ENCODE peak calls at places on chromosomes 16 and 17, in eight cellular contexts. Z is small intestine; P is neural progenitor cell; J is PC-9; K is sigmoid colon; F is CD8-positive, alpha-beta T cell; M is transverse colon; H is heart left ventricle. V is an unnamed sample.
A peak's percentile ranks its signal among the peaks of the same experiment; 100 is the strongest.

GRCh38 chr16:89031715-89032659 is 55.0 kb upstream of the CBFA2T3 start:
- DNase-seq in H (no peak), F (peak; percentile 48), P (no peak), Z (peak; percentile 18), K (no peak), M (peak; percentile 56), J (no peak), V (no peak)

GRCh38 chr17:57090560-57091185 is 5.6 kb downstream of the AKAP1 start:
- DNase-seq in M (no peak), K (no peak), Z (no peak), H (no peak), J (no peak), F (no peak), P (no peak), V (peak; percentile 55)

GRCh38 chr17:75010683-75011406 is 1.6 kb upstream of the MRPL58 start:
- DNase-seq in F (no peak), P (no peak), K (peak; percentile 90), H (peak; percentile 85), M (peak; percentile 56), Z (peak; percentile 56), J (peak; percentile 42), V (peak; percentile 38)

GRCh38 chr17:31857920-31858646 is 961 bp downstream of the COPRS start:
- DNase-seq in K (no peak), F (no peak), H (no peak), M (no peak), Z (peak; percentile 23), P (no peak), J (no peak), V (peak; percentile 3)

GRCh38 chr17:77323413-77324171 is 182.8 kb downstream of the SEC14L1 start:
- DNase-seq in P (no peak), M (peak; percentile 33), J (peak; percentile 46), F (no peak), Z (no peak), H (peak; percentile 56), K (peak; percentile 82), V (peak; percentile 91)

GRCh38 chr17:5500804-5501391 is 14.5 kb downstream of the MIS12 start:
- DNase-seq in J (peak; percentile 63), P (peak; percentile 100), M (peak; percentile 63), Z (peak; percentile 33), F (peak; percentile 63), K (peak; percentile 91), H (peak; percentile 80), V (peak; percentile 90)

GRCh38 chr16:6153901-6154300 is 1056.3 kb upstream of the EEF2KMT start:
- DNase-seq in K (no peak), J (no peak), P (no peak), F (no peak), H (no peak), Z (no peak), M (no peak), V (no peak)

GRCh38 chr17:17628388-17629008 is 37.0 kb upstream of the PEMT start:
- DNase-seq in P (no peak), J (peak; percentile 42), Z (peak; percentile 73), F (peak; percentile 22), K (no peak), H (no peak), M (peak; percentile 54), V (no peak)

GRCh38 chr17:50904522-50905459 is 38.6 kb upstream of the TOB1 start:
- DNase-seq in P (peak; percentile 50), M (peak; percentile 48), J (peak; percentile 83), F (no peak), Z (peak; percentile 81), K (peak; percentile 91), H (peak; percentile 50), V (peak; percentile 57)

GRCh38 chr16:8847623-8848022 is 21.2 kb downstream of the CARHSP1 start:
- DNase-seq in M (no peak), F (no peak), K (no peak), J (no peak), Z (no peak), H (peak; percentile 19), P (no peak), V (no peak)

GRCh38 chr16:11129378-11129781 is 126.6 kb downstream of the SOCS1 start:
- DNase-seq in J (no peak), Z (no peak), H (no peak), F (no peak), M (no peak), K (peak; percentile 65), P (no peak), V (no peak)

GRCh38 chr16:4329354-4329775 is 13.5 kb downstream of the GLIS2 start:
- DNase-seq in M (no peak), F (no peak), H (no peak), P (no peak), Z (no peak), K (no peak), J (no peak), V (no peak)

GRCh38 chr16:57744646-57744903 is 9.0 kb downstream of the KATNB1 start:
- DNase-seq in M (no peak), K (no peak), F (no peak), Z (no peak), H (no peak), P (no peak), J (no peak), V (no peak)

GRCh38 chr17:82148997-82149396 is 51.0 kb upstream of the FASN start:
- DNase-seq in K (no peak), H (no peak), Z (no peak), M (no peak), P (no peak), J (no peak), F (no peak), V (no peak)

GRCh38 chr17:67800495-67800928 is 24.8 kb upstream of the BPTF start:
- DNase-seq in K (peak; percentile 82), H (peak; percentile 76), J (peak; percentile 63), F (peak; percentile 31), P (peak; percentile 83), Z (peak; percentile 80), M (peak; percentile 85), V (peak; percentile 88)

GRCh38 chr17:3687949-3688614 is 7.9 kb downstream of the P2RX5 start:
- DNase-seq in K (no peak), H (no peak), Z (no peak), P (peak; percentile 47), J (no peak), M (no peak), F (no peak), V (peak; percentile 8)

GRCh38 chr17:66533572-66533971 is 231.2 kb downstream of the PRKCA start:
- DNase-seq in J (no peak), H (no peak), F (no peak), K (peak; percentile 73), M (no peak), Z (no peak), P (peak; percentile 84), V (peak; percentile 81)

GRCh38 chr16:78437352-78437968 is 338.0 kb downstream of the WWOX start:
- DNase-seq in P (peak; percentile 69), K (no peak), J (peak; percentile 5), Z (peak; percentile 46), F (peak; percentile 6), H (no peak), M (peak; percentile 15), V (peak; percentile 27)

GRCh38 chr17:37744961-37745800 is at the start of gene HNF1B:
- DNase-seq in P (peak; percentile 56), K (no peak), H (no peak), M (peak; percentile 73), Z (peak; percentile 87), J (no peak), F (no peak), V (no peak)

GRCh38 chr17:45149669-45150603 is 1.7 kb downstream of the HEXIM1 start:
- DNase-seq in K (peak; percentile 90), F (no peak), M (peak; percentile 76), H (peak; percentile 76), P (peak; percentile 66), J (peak; percentile 22), Z (peak; percentile 77), V (peak; percentile 76)

GRCh38 chr17:13967416-13967815 is 101.9 kb upstream of the COX10 start:
- DNase-seq in Z (no peak), F (no peak), J (no peak), K (no peak), H (no peak), P (no peak), M (no peak), V (no peak)
- H3K36me3 ChIP-seq in Z (no peaks in the 10 kb centered on the region), F (no peaks in the 10 kb centered on the region), J (no peaks in the 10 kb centered on the region), K (no peaks in the 10 kb centered on the region), H (no peaks in the 10 kb centered on the region), P (no peaks in the 10 kb centered on the region), M (no peaks in the 10 kb centered on the region), V (no peaks in the 10 kb centered on the region)

GRCh38 chr17:72425133-72425795 is 304.4 kb downstream of the SOX9 start:
- DNase-seq in F (no peak), J (no peak), P (no peak), K (no peak), Z (no peak), H (no peak), M (no peak), V (no peak)

GRCh38 chr17:72423718-72424117 is 302.9 kb downstream of the SOX9 start:
- DNase-seq in M (no peak), P (no peak), J (no peak), Z (no peak), K (no peak), F (no peak), H (no peak), V (no peak)

GRCh38 chr17:72423286-72423589 is 302.4 kb downstream of the SOX9 start:
- DNase-seq in H (no peak), K (no peak), F (no peak), J (no peak), Z (no peak), P (no peak), M (no peak), V (no peak)

GRCh38 chr17:72425796-72426173 is 305.0 kb downstream of the SOX9 start:
- DNase-seq in F (no peak), M (no peak), P (no peak), Z (no peak), K (no peak), J (no peak), H (no peak), V (no peak)

GRCh38 chr17:72424505-72425117 is 303.8 kb downstream of the SOX9 start:
- DNase-seq in P (no peak), J (no peak), H (no peak), F (no peak), Z (no peak), K (no peak), M (no peak), V (no peak)
- H3K4me1 ChIP-seq in P (peaks cover 4% of the 10 kb centered on the region), J (peaks cover 49% of the 10 kb centered on the region), H (no peaks in the 10 kb centered on the region), F (no peaks in the 10 kb centered on the region), Z (peaks cover 13% of the 10 kb centered on the region), K (no peaks in the 10 kb centered on the region), M (peaks cover 49% of the 10 kb centered on the region), V (peaks cover 4% of the 10 kb centered on the region)

DNA sequence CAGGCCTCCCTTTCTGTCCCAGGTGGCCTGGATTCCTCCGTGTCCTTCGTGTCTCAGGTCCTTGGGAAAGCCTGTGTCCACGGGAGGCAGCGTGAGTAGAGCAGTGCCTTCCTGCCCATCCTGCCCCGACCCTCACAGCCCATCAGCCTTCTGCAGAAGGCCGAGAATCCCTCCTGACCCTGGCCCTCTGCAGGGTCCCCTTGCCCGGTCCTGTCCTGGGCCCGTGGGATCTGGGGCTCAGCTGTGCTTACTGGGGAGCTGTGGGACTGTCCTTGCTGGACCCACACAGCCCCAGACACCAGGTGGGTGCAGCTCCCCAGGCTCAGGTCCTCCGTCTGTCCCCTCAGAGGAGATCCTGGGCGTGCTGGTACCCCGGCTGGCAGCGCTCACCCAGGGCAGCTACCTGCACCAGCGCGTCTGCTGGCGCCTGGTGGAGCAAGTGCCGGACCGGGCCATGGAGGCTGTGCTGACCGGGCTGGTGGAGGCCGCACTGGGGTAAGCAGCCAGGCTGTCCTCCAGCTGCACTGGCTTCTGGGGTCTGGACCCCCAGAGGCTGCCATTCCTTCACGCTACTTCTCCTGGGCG is 3.9 kb downstream of the TELO2 start:
- DNase-seq in P (no peak), F (no peak), M (no peak), Z (no peak), J (no peak), H (no peak), K (peak; percentile 57), V (no peak)
- H3K36me3 ChIP-seq in P (no peaks in the 10 kb centered on the region), F (peaks cover 5% of the 10 kb centered on the region), M (no peaks in the 10 kb centered on the region), Z (peaks cover 2% of the 10 kb centered on the region), J (no peaks in the 10 kb centered on the region), H (peaks cover 71% of the 10 kb centered on the region), K (peaks cover 27% of the 10 kb centered on the region), V (peaks cover 13% of the 10 kb centered on the region)

GRCh38 chr16:24917891-24918290 is 72.1 kb downstream of the SLC5A11 start:
- DNase-seq in F (no peak), M (no peak), J (no peak), H (no peak), K (no peak), P (no peak), Z (no peak), V (no peak)
- H3K4me1 ChIP-seq in F (no peaks in the 10 kb centered on the region), M (no peaks in the 10 kb centered on the region), J (no peaks in the 10 kb centered on the region), H (no peaks in the 10 kb centered on the region), K (no peaks in the 10 kb centered on the region), P (no peaks in the 10 kb centered on the region), Z (no peaks in the 10 kb centered on the region), V (no peaks in the 10 kb centered on the region)